ENCODE peak calls at places on chromosomes 2 and 18, in seven cellular contexts. One of them, this sample, is unnamed.

GRCh38 chr2:120195575-120195974 is 27.6 kb downstream of the TMEM185B start:
- DNase-seq in HTR-8/SVneo: no peak
- DNase-seq in NCI-H1105: no peak
- DNase-seq in endodermal cell: no peak
- DNase-seq in midbrain: no peak
- DNase-seq in LoVo: no peak
- DNase-seq in glutamatergic neuron: no peak
- DNase-seq in this sample: no peak

GRCh38 chr18:61859118-61859517 is 33.7 kb downstream of the RNF152 start:
- DNase-seq in HTR-8/SVneo: no peak
- DNase-seq in midbrain: no peak
- DNase-seq in LoVo: no peak
- DNase-seq in NCI-H1105: no peak
- DNase-seq in endodermal cell: no peak
- DNase-seq in glutamatergic neuron: no peak
- DNase-seq in this sample: no peak

GRCh38 chr2:215136669-215137328 is 1.6 kb downstream of the ABCA12 start:
- DNase-seq in endodermal cell: no peak
- DNase-seq in midbrain: no peak
- DNase-seq in LoVo: peak
- DNase-seq in NCI-H1105: no peak
- DNase-seq in HTR-8/SVneo: no peak
- DNase-seq in glutamatergic neuron: no peak
- DNase-seq in this sample: no peak

GRCh38 chr18:47417807-47418206 is 166.3 kb upstream of the SKOR2 start:
- DNase-seq in endodermal cell: no peak
- DNase-seq in midbrain: no peak
- DNase-seq in LoVo: no peak
- DNase-seq in glutamatergic neuron: no peak
- DNase-seq in NCI-H1105: no peak
- DNase-seq in HTR-8/SVneo: no peak
- DNase-seq in this sample: no peak

GRCh38 chr2:232363784-232364615 is 14.6 kb upstream of the ALPP start:
- DNase-seq in NCI-H1105: no peak
- DNase-seq in midbrain: no peak
- DNase-seq in glutamatergic neuron: no peak
- DNase-seq in HTR-8/SVneo: no peak
- DNase-seq in LoVo: no peak
- DNase-seq in endodermal cell: no peak
- DNase-seq in this sample: no peak

GRCh38 chr2:11444737-11445136 is 21.2 kb downstream of the E2F6 start:
- DNase-seq in glutamatergic neuron: no peak
- DNase-seq in NCI-H1105: no peak
- DNase-seq in LoVo: no peak
- DNase-seq in endodermal cell: no peak
- DNase-seq in midbrain: no peak
- DNase-seq in HTR-8/SVneo: no peak
- DNase-seq in this sample: no peak

GRCh38 chr2:200812122-200813022 is 662 bp downstream of the BZW1 start:
- DNase-seq in midbrain: peak
- DNase-seq in NCI-H1105: no peak
- DNase-seq in HTR-8/SVneo: peak
- DNase-seq in LoVo: peak
- DNase-seq in glutamatergic neuron: peak
- DNase-seq in endodermal cell: peak
- DNase-seq in this sample: peak

GRCh38 chr2:160287476-160287875 is 87.4 kb upstream of the ITGB6 start:
- DNase-seq in HTR-8/SVneo: no peak
- DNase-seq in NCI-H1105: no peak
- DNase-seq in endodermal cell: no peak
- DNase-seq in glutamatergic neuron: no peak
- DNase-seq in midbrain: no peak
- DNase-seq in LoVo: no peak
- DNase-seq in this sample: no peak

GRCh38 chr2:222707689-222708273 is 36.3 kb downstream of the MOGAT1 start:
- DNase-seq in NCI-H1105: no peak
- DNase-seq in glutamatergic neuron: no peak
- DNase-seq in midbrain: no peak
- DNase-seq in LoVo: peak
- DNase-seq in HTR-8/SVneo: no peak
- DNase-seq in endodermal cell: no peak
- DNase-seq in this sample: no peak

GRCh38 chr18:51110073-51110797 is 80.2 kb downstream of the SMAD4 start:
- DNase-seq in NCI-H1105: peak
- DNase-seq in HTR-8/SVneo: peak
- DNase-seq in LoVo: peak
- DNase-seq in glutamatergic neuron: peak
- DNase-seq in midbrain: peak
- DNase-seq in endodermal cell: peak
- DNase-seq in this sample: peak

GRCh38 chr2:216850665-216851327 is 9.1 kb downstream of the TNP1 start:
- DNase-seq in glutamatergic neuron: no peak
- DNase-seq in NCI-H1105: no peak
- DNase-seq in LoVo: no peak
- DNase-seq in endodermal cell: no peak
- DNase-seq in HTR-8/SVneo: no peak
- DNase-seq in midbrain: no peak
- DNase-seq in this sample: no peak

GRCh38 chr2:105320651-105321215 is 8.8 kb downstream of the TGFBRAP1 start:
- DNase-seq in glutamatergic neuron: no peak
- DNase-seq in NCI-H1105: no peak
- DNase-seq in LoVo: no peak
- DNase-seq in HTR-8/SVneo: peak
- DNase-seq in midbrain: no peak
- DNase-seq in endodermal cell: no peak
- DNase-seq in this sample: no peak

GRCh38 chr2:7196871-7197270 is 279.7 kb downstream of the RNF144A start:
- DNase-seq in LoVo: no peak
- DNase-seq in midbrain: no peak
- DNase-seq in glutamatergic neuron: no peak
- DNase-seq in endodermal cell: no peak
- DNase-seq in HTR-8/SVneo: no peak
- DNase-seq in NCI-H1105: no peak
- DNase-seq in this sample: no peak

GRCh38 chr2:215002500-215002899 is 135.9 kb downstream of the ABCA12 start:
- DNase-seq in LoVo: peak
- DNase-seq in NCI-H1105: no peak
- DNase-seq in HTR-8/SVneo: peak
- DNase-seq in glutamatergic neuron: no peak
- DNase-seq in midbrain: peak
- DNase-seq in endodermal cell: no peak
- DNase-seq in this sample: peak

GRCh38 chr2:123771928-123772632 is 253.0 kb upstream of the CNTNAP5 start:
- DNase-seq in midbrain: no peak
- DNase-seq in endodermal cell: no peak
- DNase-seq in LoVo: no peak
- DNase-seq in NCI-H1105: no peak
- DNase-seq in HTR-8/SVneo: no peak
- DNase-seq in glutamatergic neuron: no peak
- DNase-seq in this sample: no peak

GRCh38 chr2:232588680-232589585 is 38.4 kb downstream of the EIF4E2 start:
- DNase-seq in NCI-H1105: no peak
- DNase-seq in endodermal cell: no peak
- DNase-seq in LoVo: peak
- DNase-seq in HTR-8/SVneo: no peak
- DNase-seq in glutamatergic neuron: no peak
- DNase-seq in midbrain: no peak
- DNase-seq in this sample: no peak

GRCh38 chr2:219689676-219690628 is 62.5 kb downstream of the SLC4A3 start:
- DNase-seq in NCI-H1105: peak
- DNase-seq in glutamatergic neuron: peak
- DNase-seq in HTR-8/SVneo: peak
- DNase-seq in LoVo: peak
- DNase-seq in midbrain: peak
- DNase-seq in endodermal cell: peak
- DNase-seq in this sample: peak

GRCh38 chr2:158774663-158775062 is 20.5 kb upstream of the DAPL1 start:
- DNase-seq in LoVo: no peak
- DNase-seq in glutamatergic neuron: no peak
- DNase-seq in NCI-H1105: no peak
- DNase-seq in midbrain: no peak
- DNase-seq in HTR-8/SVneo: no peak
- DNase-seq in endodermal cell: no peak
- DNase-seq in this sample: no peak

GRCh38 chr2:119004602-119005001 is 62.6 kb downstream of the MARCO start:
- DNase-seq in midbrain: no peak
- DNase-seq in LoVo: no peak
- DNase-seq in endodermal cell: no peak
- DNase-seq in glutamatergic neuron: no peak
- DNase-seq in NCI-H1105: no peak
- DNase-seq in HTR-8/SVneo: no peak
- DNase-seq in this sample: no peak

GRCh38 chr18:79400591-79401381 is 5.1 kb downstream of the NFATC1 start:
- DNase-seq in glutamatergic neuron: peak
- DNase-seq in endodermal cell: no peak
- DNase-seq in NCI-H1105: no peak
- DNase-seq in HTR-8/SVneo: no peak
- DNase-seq in LoVo: no peak
- DNase-seq in midbrain: no peak
- DNase-seq in this sample: no peak

GRCh38 chr2:174325932-174326879 is 8.5 kb upstream of the SP9 start:
- DNase-seq in LoVo: no peak
- DNase-seq in NCI-H1105: peak
- DNase-seq in glutamatergic neuron: no peak
- DNase-seq in endodermal cell: peak
- DNase-seq in midbrain: no peak
- DNase-seq in HTR-8/SVneo: no peak
- DNase-seq in this sample: peak

GRCh38 chr2:232888839-232889529 is 18.9 kb downstream of the SNORC start:
- DNase-seq in glutamatergic neuron: peak
- DNase-seq in LoVo: no peak
- DNase-seq in endodermal cell: peak
- DNase-seq in HTR-8/SVneo: no peak
- DNase-seq in NCI-H1105: no peak
- DNase-seq in midbrain: no peak
- DNase-seq in this sample: no peak

GRCh38 chr2:127695491-127696472 is 5.5 kb upstream of the SFT2D3 start:
- DNase-seq in NCI-H1105: no peak
- DNase-seq in midbrain: no peak
- DNase-seq in HTR-8/SVneo: no peak
- DNase-seq in endodermal cell: peak
- DNase-seq in glutamatergic neuron: peak
- DNase-seq in LoVo: peak
- DNase-seq in this sample: peak

GRCh38 chr2:99806758-99807157 is 316.9 kb upstream of the REV1 start:
- DNase-seq in endodermal cell: no peak
- DNase-seq in HTR-8/SVneo: peak
- DNase-seq in NCI-H1105: no peak
- DNase-seq in LoVo: no peak
- DNase-seq in glutamatergic neuron: no peak
- DNase-seq in midbrain: no peak
- DNase-seq in this sample: no peak

GRCh38 chr2:231942180-231942579 is 16.0 kb upstream of the NPPC start:
- DNase-seq in glutamatergic neuron: no peak
- DNase-seq in midbrain: no peak
- DNase-seq in NCI-H1105: no peak
- DNase-seq in endodermal cell: no peak
- DNase-seq in HTR-8/SVneo: no peak
- DNase-seq in LoVo: no peak
- DNase-seq in this sample: no peak